ENCODE peak calls at places on chromosomes 13 and 19, in five cellular contexts. U is hippocampal formation; L is activated CD4-positive, alpha-beta T cell treated with anti-CD3 and anti-CD28 coated beads for 24 hours; C is GM04503; P is cardiac septum. D is an unnamed sample.

GRCh38 chr13:73173160-73173905 is 114.5 kb downstream of the KLF5 start:
- DNase-seq in P (no peak), U (no peak), C (no peak), L (no peak), D (no peak)

GRCh38 chr19:10206226-10206873 is 11.6 kb upstream of the DNMT1 start:
- DNase-seq in U (no peak), L (no peak), P (no peak), C (no peak), D (peak)

GRCh38 chr13:21372530-21372929 is 86.6 kb downstream of the ZDHHC20 start:
- DNase-seq in U (no peak), L (no peak), P (no peak), C (no peak), D (no peak)

GRCh38 chr19:58054792-58055482 is 4.1 kb upstream of the ZNF135 start:
- DNase-seq in P (no peak), C (no peak), L (no peak), U (peak), D (peak)

GRCh38 chr13:39879286-39880035 is 224.0 kb downstream of the COG6 start:
- DNase-seq in C (no peak), P (no peak), L (no peak), U (no peak), D (no peak)

GRCh38 chr19:10748924-10749434 is 31.1 kb downstream of the DNM2 start:
- DNase-seq in U (peak), C (no peak), P (no peak), L (no peak), D (peak)

GRCh38 chr19:7978196-7978825 is 27.1 kb downstream of the ELAVL1 start:
- DNase-seq in L (no peak), C (no peak), U (no peak), P (no peak), D (peak)

GRCh38 chr13:43782686-43783085 is 4.1 kb downstream of the ENOX1 start:
- DNase-seq in P (no peak), L (no peak), U (no peak), C (no peak), D (no peak)

GRCh38 chr19:35146746-35147466 is 3.9 kb downstream of the FXYD7 start:
- DNase-seq in C (no peak), L (no peak), U (no peak), P (no peak), D (no peak)

GRCh38 chr13:23365652-23366051 is 67.8 kb downstream of the SACS start:
- DNase-seq in C (no peak), P (no peak), U (no peak), L (no peak), D (no peak)

GRCh38 chr19:3145909-3146676 is 10.3 kb downstream of the GNA15 start:
- DNase-seq in C (no peak), L (no peak), P (no peak), U (peak), D (no peak)

GRCh38 chr13:48828962-48829405 is 146.7 kb upstream of the FNDC3A start:
- DNase-seq in U (no peak), P (no peak), C (no peak), L (no peak), D (peak)

GRCh38 chr13:20146381-20146780 is 14.5 kb downstream of the GJA3 start:
- DNase-seq in P (no peak), C (no peak), U (no peak), L (no peak), D (no peak)

GRCh38 chr13:66803013-66803739 is 427.0 kb downstream of the PCDH9 start:
- DNase-seq in P (no peak), U (no peak), C (no peak), L (no peak), D (no peak)

GRCh38 chr13:42277618-42278276 is 5.8 kb downstream of the AKAP11 start:
- DNase-seq in C (no peak), P (no peak), L (no peak), U (no peak), D (no peak)

GRCh38 chr13:93700115-93700514 is 473.5 kb downstream of the GPC6 start:
- DNase-seq in C (no peak), U (no peak), P (no peak), L (no peak), D (peak)

GRCh38 chr13:29260684-29261083 is 334.8 kb downstream of the SLC7A1 start:
- DNase-seq in P (no peak), U (no peak), L (no peak), C (no peak), D (peak)

GRCh38 chr19:18379803-18380747 is 5.9 kb upstream of the GDF15 start:
- DNase-seq in P (peak), U (no peak), C (peak), L (no peak), D (peak)

GRCh38 chr13:19836472-19836871 is 27.0 kb downstream of the ZMYM5 start:
- DNase-seq in U (no peak), P (no peak), L (no peak), C (no peak), D (peak)

GRCh38 chr13:74570046-74570445 is 435.8 kb upstream of the KLF12 start:
- DNase-seq in L (no peak), P (no peak), U (no peak), C (no peak), D (no peak)

GRCh38 chr19:47512183-47512947 is 2.5 kb downstream of the NAPA start:
- DNase-seq in P (no peak), U (no peak), L (no peak), C (peak), D (peak)

GRCh38 chr19:5522106-5522505 is 45.6 kb downstream of the TINCR start:
- DNase-seq in L (no peak), P (no peak), U (no peak), C (no peak), D (no peak)

GRCh38 chr13:60226507-60226906 is 62.8 kb upstream of the DIAPH3 start:
- DNase-seq in L (no peak), P (no peak), U (no peak), C (no peak), D (peak)

GRCh38 chr19:38993271-38993670 is 17.7 kb upstream of the FBXO17 start:
- DNase-seq in L (no peak), C (peak), P (no peak), U (no peak), D (peak)

GRCh38 chr13:26508885-26509284 is 48.6 kb upstream of the WASF3 start:
- DNase-seq in U (no peak), C (peak), P (no peak), L (no peak), D (peak)

GRCh38 chr19:459724-460511 is 915 bp downstream of the SHC2 start:
- DNase-seq in P (peak), U (peak), C (no peak), L (no peak), D (peak)

GRCh38 chr13:113837554-113838355 is 26.1 kb downstream of the GAS6 start:
- DNase-seq in U (peak), P (peak), L (no peak), C (peak), D (peak)

GRCh38 chr19:40690699-40691420 is 409 bp upstream of the NUMBL start:
- DNase-seq in L (peak), P (peak), U (peak), C (peak), D (peak)

GRCh38 chr13:112465251-112466131 is 89.3 kb downstream of the SPACA7 start:
- DNase-seq in L (no peak), U (no peak), P (peak), C (no peak), D (no peak)

GRCh38 chr13:41457589-41458186 is 338 bp downstream of the RGCC start:
- DNase-seq in C (no peak), P (no peak), L (no peak), U (no peak), D (no peak)

GRCh38 chr13:73428137-73428536 is 369.3 kb downstream of the KLF5 start:
- DNase-seq in U (no peak), P (no peak), L (no peak), C (no peak), D (peak)

GRCh38 chr13:98535501-98536357 is 41.2 kb downstream of the STK24 start:
- DNase-seq in P (no peak), L (no peak), U (no peak), C (no peak), D (no peak)

GRCh38 chr19:16330811-16331690 is 6.4 kb downstream of the KLF2 start:
- DNase-seq in L (no peak), C (no peak), U (no peak), P (no peak), D (peak)

GRCh38 chr13:41603917-41604316 is 146.6 kb downstream of the RGCC start:
- DNase-seq in C (no peak), U (no peak), L (no peak), P (no peak), D (peak)

GRCh38 chr13:46516624-46517318 is 36.2 kb upstream of the LRCH1 start:
- DNase-seq in L (no peak), U (no peak), C (no peak), P (no peak), D (no peak)

GRCh38 chr19:19232231-19232630 is 20.5 kb downstream of the NCAN start:
- DNase-seq in C (no peak), P (no peak), U (no peak), L (no peak), D (no peak)

GRCh38 chr19:50832666-50833065 is 708 bp downstream of the KLK15 start:
- DNase-seq in U (no peak), P (no peak), L (no peak), C (no peak), D (no peak)